ENCODE peak calls at places on chromosomes 13 and 19, in five cellular contexts. H is psoas muscle, D is stomach, Z is HCT116, O is tibial nerve. K is an unnamed sample.
A peak's percentile ranks its signal among the peaks of the same experiment; 100 is the strongest.

GRCh38 chr19:13100031-13100588 is 2.5 kb downstream of the LYL1 start:
- DNase-seq in H (no peak), D (no peak), Z (no peak), O (no peak), K (peak; percentile 62)

GRCh38 chr13:104086205-104086604 is 1020.0 kb upstream of the SLC10A2 start:
- DNase-seq in H (no peak), D (no peak), Z (no peak), O (no peak), K (no peak)

GRCh38 chr13:107753286-107753685 is 462.1 kb downstream of the LIG4 start:
- DNase-seq in H (no peak), D (no peak), Z (no peak), O (no peak), K (no peak)

GRCh38 chr13:98874029-98874397 is 103.9 kb downstream of the DOCK9 start:
- DNase-seq in H (no peak), D (no peak), Z (no peak), O (no peak), K (peak; percentile 20)

GRCh38 chr13:44874886-44875630 is 114.2 kb downstream of the NUFIP1 start:
- DNase-seq in H (no peak), D (no peak), Z (no peak), O (no peak), K (no peak)

GRCh38 chr13:111519041-111519440 is 198.6 kb downstream of the TEX29 start:
- DNase-seq in H (no peak), D (no peak), Z (no peak), O (no peak), K (no peak)

GRCh38 chr19:34851277-34851804 is 75.4 kb upstream of the ZNF30 start:
- DNase-seq in H (no peak), D (no peak), Z (peak; percentile 18), O (no peak), K (no peak)

GRCh38 chr19:58559275-58560006 is 1.0 kb upstream of the UBE2M start:
- DNase-seq in H (peak; percentile 94), D (peak; percentile 88), Z (peak; percentile 90), O (peak; percentile 80), K (peak; percentile 75)

GRCh38 chr13:102376314-102376713 is 25.5 kb downstream of the FGF14 start:
- DNase-seq in H (no peak), D (no peak), Z (no peak), O (no peak), K (no peak)

GRCh38 chr13:33794576-33794975 is 23.4 kb upstream of the RFC3 start:
- DNase-seq in H (no peak), D (no peak), Z (no peak), O (no peak), K (no peak)

GRCh38 chr19:45444318-45445041 is 20.8 kb upstream of the ERCC1 start:
- DNase-seq in H (peak; percentile 97), D (peak; percentile 95), Z (no peak), O (peak; percentile 92), K (peak; percentile 51)

GRCh38 chr13:114314074-114314912 is at the start of gene CHAMP1:
- DNase-seq in H (peak; percentile 98), D (peak; percentile 98), Z (peak; percentile 92), O (peak; percentile 91), K (peak; percentile 85)

GRCh38 chr19:35571406-35571965 is 8.0 kb upstream of the ATP4A start:
- DNase-seq in H (no peak), D (no peak), Z (no peak), O (no peak), K (no peak)

DNA sequence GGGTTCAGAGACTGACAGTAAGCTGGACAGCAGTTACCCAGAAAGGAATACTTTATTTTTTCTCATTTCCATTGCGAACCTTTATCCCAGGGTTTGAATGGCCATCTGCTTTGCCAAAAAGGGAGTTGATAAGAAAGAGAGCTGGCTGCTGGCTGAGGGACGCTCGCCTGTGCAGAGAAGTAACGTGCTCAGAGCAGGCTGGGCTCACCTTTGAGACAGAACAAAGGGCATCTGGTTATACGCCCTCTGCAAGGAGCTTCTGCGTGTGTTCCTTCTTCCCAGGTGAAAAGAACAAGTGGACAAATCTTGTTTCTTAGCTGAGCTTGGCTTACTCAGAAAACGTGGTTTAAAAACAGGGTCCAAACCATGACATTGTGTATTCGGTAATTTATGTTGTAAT is 47.4 kb downstream of the EFNB2 start:
- DNase-seq in H (no peak), D (no peak), Z (no peak), O (no peak), K (no peak)
- H3K4me1 ChIP-seq in H (peaks cover 21% of the 10 kb centered on the region), D (peaks cover 9% of the 10 kb centered on the region), Z (peaks cover 19% of the 10 kb centered on the region), O (peaks cover 41% of the 10 kb centered on the region), K (peaks cover 5% of the 10 kb centered on the region)

GRCh38 chr19:6239871-6240676 is 39.7 kb downstream of the MLLT1 start:
- DNase-seq in H (no peak), D (no peak), Z (no peak), O (no peak), K (no peak)

GRCh38 chr19:6239401-6239844 is 40.4 kb downstream of the MLLT1 start:
- DNase-seq in H (no peak), D (peak; percentile 66), Z (no peak), O (no peak), K (no peak)

GRCh38 chr19:6236310-6237291 is 43.2 kb downstream of the MLLT1 start:
- DNase-seq in H (no peak), D (peak; percentile 99), Z (no peak), O (no peak), K (no peak)

GRCh38 chr19:6238643-6239281 is 41.0 kb downstream of the MLLT1 start:
- DNase-seq in H (peak; percentile 74), D (peak; percentile 73), Z (no peak), O (no peak), K (no peak)

DNA sequence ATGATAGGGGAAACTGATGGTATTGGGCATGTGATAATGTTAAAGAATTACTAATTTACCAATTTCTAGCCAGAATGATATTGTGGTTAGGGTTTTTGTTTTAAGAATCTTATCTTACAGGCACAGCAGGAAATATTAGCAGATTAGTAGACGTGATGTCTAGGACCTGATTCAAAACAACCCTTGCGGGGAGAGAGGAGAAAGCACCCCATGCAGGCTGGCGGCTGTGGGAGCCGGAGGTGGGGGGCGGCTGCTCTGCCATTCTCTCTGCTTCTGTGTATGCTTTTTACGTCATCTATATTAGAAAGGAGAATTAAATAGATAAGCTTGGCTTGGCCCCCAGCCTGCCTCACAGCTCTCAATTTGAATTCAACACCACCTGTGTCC is 41.5 kb downstream of the MLLT1 start:
- DNase-seq in H (no peak), D (no peak), Z (no peak), O (no peak), K (no peak)
- H3K4me1 ChIP-seq in H (peaks cover 79% of the 10 kb centered on the region), D (peaks cover 78% of the 10 kb centered on the region), Z (peaks cover 8% of the 10 kb centered on the region), O (peaks cover 98% of the 10 kb centered on the region), K (peaks cover 26% of the 10 kb centered on the region)

DNA sequence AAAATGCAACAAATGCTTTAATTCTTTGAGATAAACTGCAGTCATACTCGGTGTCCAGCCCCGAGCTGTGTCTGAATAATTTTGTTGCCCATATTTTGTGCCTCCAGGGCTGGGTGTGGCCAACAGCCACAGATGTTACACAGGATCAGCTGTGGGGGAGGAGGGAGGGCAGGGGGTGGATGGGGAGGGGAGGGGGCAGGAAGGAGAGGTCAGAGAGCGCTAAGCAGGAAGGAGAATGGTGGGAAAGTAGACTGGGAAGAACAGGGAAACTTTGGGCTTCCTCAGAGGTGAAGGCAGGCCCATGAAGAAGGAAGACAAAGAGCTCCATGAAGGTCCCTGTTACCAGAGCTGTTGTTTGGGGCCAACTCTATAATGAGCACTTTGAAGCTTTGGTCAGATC is 295.8 kb downstream of the COG6 start:
- DNase-seq in H (no peak), D (no peak), Z (no peak), O (no peak), K (no peak)
- H3K4me1 ChIP-seq in H (no peaks in the 10 kb centered on the region), D (no peaks in the 10 kb centered on the region), Z (no peaks in the 10 kb centered on the region), O (peaks cover 5% of the 10 kb centered on the region), K (peaks cover 23% of the 10 kb centered on the region)

DNA sequence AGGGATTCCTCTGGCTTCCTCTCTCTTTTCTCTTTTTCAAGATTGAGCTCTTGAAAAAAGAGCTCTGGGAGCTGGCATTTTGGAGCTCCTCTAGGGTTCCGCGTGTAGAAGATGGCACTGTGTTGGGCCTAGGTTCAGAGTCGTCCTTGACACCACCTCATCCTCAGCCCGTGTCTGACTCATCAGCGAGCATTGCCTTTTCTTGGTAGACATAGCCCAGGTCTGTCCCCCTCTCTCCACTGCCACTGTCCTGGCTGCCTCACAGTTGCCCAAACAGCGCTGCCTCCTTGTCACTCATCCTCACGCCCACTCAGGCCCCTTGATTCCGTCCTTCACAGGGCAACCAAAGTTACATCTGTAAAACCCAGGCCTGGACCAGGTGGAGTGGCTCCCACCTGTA is 24.6 kb downstream of the PAK4 start:
- DNase-seq in H (no peak), D (no peak), Z (no peak), O (no peak), K (no peak)
- H3K4me1 ChIP-seq in H (no peaks in the 10 kb centered on the region), D (peaks cover 42% of the 10 kb centered on the region), Z (peaks cover 29% of the 10 kb centered on the region), O (peaks cover 48% of the 10 kb centered on the region), K (no peaks in the 10 kb centered on the region)

GRCh38 chr19:16892438-16892837 is 3.6 kb downstream of the F2RL3 start:
- DNase-seq in H (no peak), D (no peak), Z (no peak), O (no peak), K (no peak)
- H3K4me1 ChIP-seq in H (peaks cover 4% of the 10 kb centered on the region), D (peaks cover 15% of the 10 kb centered on the region), Z (peaks cover 4% of the 10 kb centered on the region), O (peaks cover 28% of the 10 kb centered on the region), K (peaks cover 25% of the 10 kb centered on the region)

GRCh38 chr19:42233638-42234292 is 8.6 kb downstream of the GSK3A start:
- DNase-seq in H (no peak), D (no peak), Z (no peak), O (no peak), K (no peak)
- H3K4me1 ChIP-seq in H (no peaks in the 10 kb centered on the region), D (peaks cover 6% of the 10 kb centered on the region), Z (no peaks in the 10 kb centered on the region), O (peaks cover 39% of the 10 kb centered on the region), K (no peaks in the 10 kb centered on the region)

K was measured in CD4-positive, CD25-positive, alpha-beta regulatory T cell.